ENCODE peak calls at places on chromosomes 6 and 20, in six cellular contexts. Z, D, S, W, I and Q are unnamed samples.

GRCh38 chr6:56713285-56713684 is 70.6 kb upstream of the DST start:
- DNase-seq in I (peak), Z (peak), S (no peak), D (no peak), W (peak), Q (no peak)

GRCh38 chr6:14784596-14785360 is 461.1 kb upstream of the JARID2 start:
- DNase-seq in W (no peak), D (no peak), S (no peak), I (no peak), Z (no peak), Q (no peak)

GRCh38 chr6:105263685-105264298 is 84.0 kb upstream of the POPDC3 start:
- DNase-seq in I (no peak), W (no peak), D (no peak), Z (no peak), S (no peak), Q (no peak)

GRCh38 chr6:56842602-56843475 is 112.1 kb upstream of the BEND6 start:
- DNase-seq in D (peak), Z (peak), S (peak), W (peak), I (peak), Q (no peak)

GRCh38 chr6:16503919-16504554 is 257.2 kb downstream of the ATXN1 start:
- DNase-seq in I (no peak), D (no peak), W (no peak), S (no peak), Z (no peak), Q (no peak)

GRCh38 chr6:3139090-3139903 is 18.0 kb downstream of the TUBB2A start:
- DNase-seq in D (peak), Z (peak), W (peak), I (peak), S (peak), Q (no peak)

GRCh38 chr6:141026504-141026903 is 1106.2 kb upstream of the GJE1 start:
- DNase-seq in Z (no peak), I (peak), W (no peak), S (no peak), D (no peak), Q (no peak)

GRCh38 chr20:31861346-31862156 is 8.8 kb downstream of the DUSP15 start:
- DNase-seq in Z (peak), W (peak), D (peak), S (no peak), I (peak), Q (peak)

GRCh38 chr20:17873410-17874270 is 95.0 kb downstream of the SNX5 start:
- DNase-seq in D (peak), Z (peak), W (peak), S (peak), I (peak), Q (no peak)

GRCh38 chr6:123742626-123743025 is 61.0 kb upstream of the NKAIN2 start:
- DNase-seq in I (no peak), D (no peak), Z (no peak), S (no peak), W (no peak), Q (no peak)

GRCh38 chr6:21740719-21741118 is 147.2 kb downstream of the SOX4 start:
- DNase-seq in I (no peak), D (no peak), S (no peak), Z (no peak), W (no peak), Q (no peak)

GRCh38 chr20:3059489-3059888 is 11.9 kb upstream of the OXT start:
- DNase-seq in W (no peak), I (no peak), S (no peak), D (no peak), Z (no peak), Q (no peak)

GRCh38 chr20:12371955-12372354 is 454.3 kb downstream of the BTBD3 start:
- DNase-seq in S (no peak), I (no peak), Z (no peak), W (no peak), D (no peak), Q (no peak)

GRCh38 chr20:38706482-38706881 is 17.8 kb upstream of the SLC32A1 start:
- DNase-seq in S (no peak), D (no peak), W (no peak), Z (no peak), I (no peak), Q (no peak)

GRCh38 chr6:170438402-170438753 is 114.7 kb downstream of the PSMB1 start:
- DNase-seq in Z (peak), I (peak), W (peak), S (peak), D (peak), Q (peak)
- H3K27ac ChIP-seq in Z (peak), I (peak), W (peak), S (no peak), D (no peak), Q (peak)

GRCh38 chr6:131251593-131252204 is 116.4 kb downstream of the AKAP7 start:
- DNase-seq in Z (no peak), I (no peak), W (no peak), S (no peak), D (no peak), Q (no peak)
- H3K27ac ChIP-seq in Z (no peak), I (no peak), W (no peak), S (no peak), D (peak), Q (no peak)

GRCh38 chr6:151490996-151491395 is 2.8 kb upstream of the CCDC170 start:
- DNase-seq in S (no peak), D (no peak), Z (no peak), I (no peak), W (no peak), Q (no peak)

GRCh38 chr6:151493495-151494234 is at the start of gene CCDC170:
- DNase-seq in I (peak), Z (no peak), D (peak), S (peak), W (peak), Q (peak)

GRCh38 chr6:151497935-151498726 is 4.3 kb downstream of the CCDC170 start:
- DNase-seq in W (no peak), I (no peak), S (no peak), D (no peak), Z (no peak), Q (no peak)

GRCh38 chr6:151495380-151495779 is 1.6 kb downstream of the CCDC170 start:
- DNase-seq in Z (no peak), W (no peak), I (no peak), S (no peak), D (no peak), Q (no peak)

GRCh38 chr6:151494235-151494950 is 576 bp downstream of the CCDC170 start:
- DNase-seq in W (peak), S (peak), I (peak), D (peak), Z (peak), Q (peak)
- H3K27ac ChIP-seq in W (no peak), S (no peak), I (peak), D (peak), Z (peak), Q (peak)

GRCh38 chr6:129709909-129710721 is at the start of gene ARHGAP18:
- DNase-seq in W (peak), D (peak), S (peak), Z (peak), I (peak), Q (peak)

GRCh38 chr6:129713806-129714338 is 3.9 kb upstream of the ARHGAP18 start:
- DNase-seq in S (no peak), I (no peak), W (no peak), Z (no peak), D (no peak), Q (no peak)

GRCh38 chr6:129708496-129709216 is 1.3 kb downstream of the ARHGAP18 start:
- DNase-seq in I (no peak), W (no peak), S (no peak), D (no peak), Z (no peak), Q (no peak)

GRCh38 chr6:129709451-129709908 is 497 bp downstream of the ARHGAP18 start:
- DNase-seq in W (no peak), Z (no peak), I (no peak), S (no peak), D (no peak), Q (no peak)

GRCh38 chr6:129710722-129711631 is 1.0 kb upstream of the ARHGAP18 start:
- DNase-seq in D (no peak), I (no peak), Z (no peak), W (no peak), S (no peak), Q (no peak)
- H3K27ac ChIP-seq in D (no peak), I (peak), Z (no peak), W (peak), S (no peak), Q (no peak)

DNA sequence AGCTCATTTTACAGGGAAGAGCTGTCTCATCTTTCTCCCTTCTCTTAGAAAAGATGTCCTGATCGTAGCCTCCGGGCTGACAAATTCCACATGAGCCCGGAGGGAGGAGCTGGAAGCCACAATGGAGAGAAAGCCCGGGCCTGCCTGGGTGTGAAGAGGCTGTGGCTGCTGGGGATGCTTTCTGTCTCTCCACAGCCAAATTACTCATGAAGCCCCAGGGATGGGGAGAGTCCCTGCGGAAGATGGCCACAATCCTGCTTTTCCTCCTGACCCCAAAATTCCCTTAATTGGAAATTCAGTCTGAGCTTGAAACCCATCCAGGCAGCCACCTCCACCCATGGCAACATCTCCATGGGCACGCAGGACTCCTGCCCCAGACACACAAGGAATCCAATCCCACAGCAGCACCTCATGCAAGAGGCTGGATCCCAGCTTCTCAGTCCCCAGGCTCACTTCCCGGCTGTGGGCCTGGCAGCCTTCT is 32.4 kb downstream of the JPH2 start:
- DNase-seq in Z (peak), W (no peak), D (no peak), I (no peak), S (no peak), Q (no peak)
- H3K27ac ChIP-seq in Z (peak), W (peak), D (no peak), I (no peak), S (no peak), Q (peak)

DNA sequence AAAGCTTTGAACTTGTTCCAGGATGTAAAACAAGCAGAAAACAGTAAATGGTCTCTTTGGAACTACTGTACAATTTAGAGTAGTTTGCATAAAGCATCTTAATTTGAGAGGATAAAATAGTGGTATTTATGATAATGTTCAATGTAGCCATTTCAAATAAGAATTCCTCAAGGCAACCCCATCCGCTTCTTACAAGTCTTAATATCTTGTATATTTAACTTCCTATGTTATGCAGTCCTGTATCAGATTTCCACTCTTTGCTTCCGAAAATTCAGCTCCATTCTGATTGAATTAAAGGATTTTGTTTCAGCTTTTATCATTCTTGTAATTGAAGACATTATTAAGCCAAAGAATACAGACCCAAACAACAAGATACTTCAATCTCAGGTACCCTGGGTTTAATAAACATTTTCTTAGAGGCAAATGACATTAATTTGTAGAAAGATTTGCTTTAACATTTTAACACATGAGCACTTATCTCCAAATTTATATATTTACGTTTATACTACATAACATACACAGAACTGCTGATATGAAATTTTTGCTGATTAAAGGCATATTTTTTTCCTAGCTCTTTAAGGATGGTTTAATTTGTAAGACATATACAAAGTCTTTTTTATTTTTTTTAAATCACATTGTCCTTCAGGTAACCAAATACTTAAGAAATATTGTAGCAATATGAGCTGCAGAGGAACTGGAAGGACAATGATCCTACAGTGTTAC is 131.1 kb upstream of the BEND3 start:
- DNase-seq in D (no peak), I (no peak), W (no peak), Z (no peak), S (no peak), Q (no peak)
- H3K27ac ChIP-seq in D (no peak), I (no peak), W (no peak), Z (peak), S (no peak), Q (no peak)

GRCh38 chr6:37241131-37241530 is 16.4 kb upstream of the TBC1D22B start:
- DNase-seq in W (no peak), Z (no peak), I (no peak), D (no peak), S (no peak), Q (no peak)
- H3K27ac ChIP-seq in W (peak), Z (peak), I (peak), D (no peak), S (no peak), Q (no peak)

GRCh38 chr6:29491574-29491973 is 3.8 kb upstream of the MAS1L start:
- DNase-seq in D (no peak), W (no peak), S (no peak), I (no peak), Z (no peak), Q (no peak)
- H3K27ac ChIP-seq in D (no peak), W (no peak), S (no peak), I (no peak), Z (no peak), Q (no peak)